ENCODE peak calls at places on chromosomes 1 and 21, in ten cellular contexts. F is H1; N is CD4-positive, CD25-positive, alpha-beta regulatory T cell; A is psoas muscle; D is HepG2; Y is CD8-positive, alpha-beta memory T cell; X is endothelial cell of umbilical vein; W is heart right ventricle; Q is body of pancreas; V is K562. B is an unnamed sample. For H3K36me3, the result is how much of the 10 kb centered on the place peaks cover.

GRCh38 chr1:68293609-68294353 is 61.5 kb upstream of the WLS start:
- DNase-seq in F (peak), N (no peak), A (no peak), D (no peak), Y (no peak), X (peak), W (peak), Q (no peak), V (no peak), B (no peak)

GRCh38 chr1:12206238-12206637 is 23.6 kb upstream of the VPS13D start:
- DNase-seq in F (no peak), N (no peak), A (no peak), D (no peak), Y (no peak), X (no peak), W (no peak), Q (no peak), V (no peak), B (no peak)

GRCh38 chr1:226920446-226920894 is 19.6 kb upstream of the COQ8A start:
- DNase-seq in F (no peak), N (no peak), A (peak), D (peak), Y (no peak), X (no peak), W (peak), Q (peak), V (no peak), B (no peak)

GRCh38 chr1:25037174-25038074 is 107.3 kb upstream of the RUNX3 start:
- DNase-seq in F (no peak), N (peak), A (peak), D (peak), Y (peak), X (peak), W (no peak), Q (no peak), V (peak), B (peak)

GRCh38 chr1:87151500-87152421 is 176.9 kb upstream of the LMO4 start:
- DNase-seq in F (peak), N (no peak), A (peak), D (no peak), Y (no peak), X (peak), W (peak), Q (peak), V (peak), B (peak)

GRCh38 chr21:41045534-41046268 is 122.3 kb upstream of the BACE2 start:
- DNase-seq in F (peak), N (no peak), A (no peak), D (peak), Y (no peak), X (no peak), W (no peak), Q (peak), V (peak), B (peak)

GRCh38 chr1:77220687-77221463 is 1.6 kb upstream of the PIGK start:
- DNase-seq in F (no peak), N (no peak), A (no peak), D (no peak), Y (no peak), X (peak), W (no peak), Q (no peak), V (peak), B (no peak)

GRCh38 chr1:43222876-43223275 is 46.9 kb upstream of the TMEM125 start:
- DNase-seq in F (no peak), N (no peak), A (no peak), D (no peak), Y (no peak), X (no peak), W (no peak), Q (no peak), V (no peak), B (no peak)

GRCh38 chr1:18937539-18937938 is 18.9 kb downstream of the IFFO2 start:
- DNase-seq in F (no peak), N (no peak), A (no peak), D (no peak), Y (no peak), X (no peak), W (no peak), Q (no peak), V (no peak), B (no peak)

GRCh38 chr1:73593379-73593778 is 604.6 kb downstream of the LRRIQ3 start:
- DNase-seq in F (peak), N (no peak), A (no peak), D (no peak), Y (no peak), X (peak), W (no peak), Q (peak), V (no peak), B (no peak)

GRCh38 chr1:216723274-216723780 is at the start of gene ESRRG:
- DNase-seq in F (peak), N (no peak), A (peak), D (peak), Y (no peak), X (no peak), W (peak), Q (peak), V (no peak), B (no peak)

GRCh38 chr1:11882814-11883538 is 24.2 kb upstream of the NPPB start:
- DNase-seq in F (no peak), N (no peak), A (peak), D (peak), Y (no peak), X (no peak), W (peak), Q (peak), V (peak), B (no peak)

GRCh38 chr1:40411843-40412242 is 38.3 kb downstream of the SMAP2 start:
- DNase-seq in F (no peak), N (no peak), A (no peak), D (no peak), Y (no peak), X (no peak), W (no peak), Q (no peak), V (no peak), B (no peak)

GRCh38 chr1:91575909-91576519 is 75.4 kb downstream of the CDC7 start:
- DNase-seq in F (no peak), N (no peak), A (no peak), D (no peak), Y (no peak), X (peak), W (no peak), Q (no peak), V (no peak), B (no peak)

GRCh38 chr1:204017032-204017431 is 55.9 kb upstream of the SOX13 start:
- DNase-seq in F (no peak), N (no peak), A (no peak), D (no peak), Y (no peak), X (no peak), W (no peak), Q (no peak), V (no peak), B (no peak)

GRCh38 chr1:159924025-159924790 is 1.1 kb downstream of the TAGLN2 start:
- DNase-seq in F (peak), N (peak), A (peak), D (peak), Y (peak), X (peak), W (peak), Q (peak), V (peak), B (peak)

GRCh38 chr1:59244891-59245290 is 52.0 kb upstream of the FGGY start:
- DNase-seq in F (no peak), N (no peak), A (no peak), D (no peak), Y (no peak), X (no peak), W (no peak), Q (no peak), V (no peak), B (no peak)

GRCh38 chr1:166165661-166166399 is 971 bp downstream of the FAM78B start:
- DNase-seq in F (no peak), N (no peak), A (peak), D (no peak), Y (no peak), X (peak), W (no peak), Q (peak), V (no peak), B (no peak)

GRCh38 chr1:182875889-182876288 is 36.7 kb downstream of the DHX9 start:
- DNase-seq in F (no peak), N (no peak), A (no peak), D (no peak), Y (no peak), X (no peak), W (no peak), Q (no peak), V (no peak), B (no peak)

GRCh38 chr1:182877331-182877730 is 38.2 kb downstream of the DHX9 start:
- DNase-seq in F (no peak), N (no peak), A (no peak), D (no peak), Y (no peak), X (no peak), W (no peak), Q (no peak), V (no peak), B (no peak)

GRCh38 chr1:182872881-182873280 is 33.7 kb downstream of the DHX9 start:
- DNase-seq in F (no peak), N (no peak), A (no peak), D (no peak), Y (no peak), X (no peak), W (no peak), Q (no peak), V (no peak), B (no peak)

DNA sequence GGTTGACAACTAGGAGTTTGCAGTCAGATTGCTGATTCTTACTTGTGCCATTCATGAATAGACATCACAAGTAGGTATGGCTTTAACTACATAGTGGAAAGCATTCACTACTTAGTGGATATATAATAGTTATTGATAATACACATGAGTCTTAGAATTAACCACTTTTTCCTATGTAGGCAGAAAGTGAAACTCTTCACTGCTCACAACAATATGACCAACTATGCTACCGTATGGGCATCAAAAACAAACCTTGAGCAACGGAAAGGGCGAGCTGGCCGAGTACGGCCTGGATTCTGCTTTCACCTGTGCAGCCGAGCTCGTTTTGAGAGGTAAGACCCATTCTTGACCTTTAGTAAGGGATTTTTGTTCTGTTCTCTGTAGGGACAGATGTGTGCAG is 38.7 kb downstream of the DHX9 start:
- DNase-seq in F (no peak), N (no peak), A (no peak), D (no peak), Y (no peak), X (no peak), W (no peak), Q (no peak), V (no peak), B (no peak)
- H3K36me3 ChIP-seq in F (half or more), N (half or more), A (half or more), D (half or more), Y (half or more), X (under half), W (half or more), Q (half or more), V (half or more), B (half or more)

GRCh38 chr1:228099331-228099732 is 3.8 kb downstream of the C1orf35 start:
- DNase-seq in F (no peak), N (no peak), A (peak), D (no peak), Y (no peak), X (no peak), W (no peak), Q (no peak), V (no peak), B (peak)
- H3K36me3 ChIP-seq in F (under half), N (under half), A (under half), D (under half), Y (under half), X (under half), W (half or more), Q (under half), V (half or more), B (under half)

GRCh38 chr1:7987528-7987927 is 26.0 kb downstream of the PARK7 start:
- DNase-seq in F (no peak), N (no peak), A (no peak), D (no peak), Y (no peak), X (no peak), W (no peak), Q (no peak), V (no peak), B (no peak)
- H3K36me3 ChIP-seq in F (under half), N (under half), A (half or more), D (under half), Y (under half), X (under half), W (half or more), Q (under half), V (under half), B (under half)

GRCh38 chr21:29332461-29333354 is 34.0 kb downstream of the BACH1 start:
- DNase-seq in F (no peak), N (no peak), A (no peak), D (no peak), Y (no peak), X (peak), W (no peak), Q (no peak), V (no peak), B (no peak)

GRCh38 chr21:29326914-29327554 is 28.3 kb downstream of the BACH1 start:
- DNase-seq in F (no peak), N (no peak), A (peak), D (no peak), Y (no peak), X (no peak), W (no peak), Q (no peak), V (no peak), B (no peak)

GRCh38 chr21:29333355-29333746 is 34.6 kb downstream of the BACH1 start:
- DNase-seq in F (no peak), N (no peak), A (no peak), D (no peak), Y (no peak), X (no peak), W (no peak), Q (no peak), V (no peak), B (no peak)

GRCh38 chr21:29334717-29335428 is 36.2 kb downstream of the BACH1 start:
- DNase-seq in F (no peak), N (no peak), A (no peak), D (no peak), Y (no peak), X (no peak), W (no peak), Q (no peak), V (no peak), B (no peak)

DNA sequence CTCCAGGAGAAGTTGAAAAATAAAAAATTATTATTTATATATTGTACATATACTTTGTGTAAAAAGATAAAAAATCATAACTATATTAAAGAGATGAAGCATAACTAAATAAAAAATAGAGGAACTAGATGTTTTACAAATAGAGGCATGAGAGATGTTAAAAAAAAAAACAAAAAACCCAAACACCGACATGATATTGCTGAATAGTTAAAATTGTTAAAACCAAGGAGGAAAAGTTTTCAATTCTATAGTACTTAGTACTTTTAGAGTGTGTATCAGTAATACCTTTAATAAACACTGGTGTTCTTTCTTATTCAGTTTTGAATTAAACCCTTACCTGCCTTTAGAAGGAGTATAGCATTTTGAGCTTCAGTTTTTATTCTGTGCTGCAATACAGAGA is 32.1 kb downstream of the BACH1 start:
- DNase-seq in F (no peak), N (no peak), A (no peak), D (no peak), Y (no peak), X (no peak), W (no peak), Q (no peak), V (no peak), B (no peak)
- H3K36me3 ChIP-seq in F (under half), N (under half), A (half or more), D (half or more), Y (under half), X (under half), W (half or more), Q (under half), V (half or more), B (under half)

DNA sequence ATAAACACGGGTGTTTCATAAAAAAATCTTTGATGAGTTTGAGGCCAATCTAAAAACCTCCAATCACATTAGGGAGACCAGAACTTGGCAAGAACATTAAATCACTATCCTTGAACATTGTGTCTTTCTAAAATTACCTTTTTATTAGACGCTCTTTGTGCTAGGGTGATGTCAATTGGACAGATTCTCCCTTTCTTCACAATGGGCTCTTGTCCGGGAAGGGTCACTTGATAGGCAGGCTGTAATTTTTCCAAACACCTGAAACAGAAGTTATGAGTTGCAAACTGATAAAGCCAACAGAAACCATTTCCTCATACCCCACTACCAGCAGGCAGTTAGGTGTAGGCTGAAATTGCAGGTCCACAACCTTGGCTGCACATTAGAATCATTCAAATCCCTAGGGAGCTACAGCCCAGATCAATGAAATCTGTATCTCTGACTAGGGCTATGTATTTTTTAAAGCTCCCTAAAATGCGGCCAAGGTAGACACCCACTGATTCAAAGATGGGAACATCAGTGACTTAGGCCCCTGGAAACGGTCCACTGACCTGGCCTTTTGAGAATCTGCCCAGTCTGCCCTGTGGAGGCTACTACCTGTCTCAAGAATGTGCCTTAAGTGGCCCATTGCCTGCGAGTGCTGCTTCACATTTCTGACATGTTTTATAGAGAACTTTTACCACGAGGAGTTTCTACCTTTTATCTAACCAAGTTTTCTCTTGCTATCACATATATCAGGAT is 16.5 kb downstream of the EIF2D start:
- DNase-seq in F (no peak), N (no peak), A (no peak), D (no peak), Y (no peak), X (no peak), W (no peak), Q (no peak), V (no peak), B (no peak)
- H3K36me3 ChIP-seq in F (under half), N (half or more), A (half or more), D (half or more), Y (under half), X (under half), W (half or more), Q (under half), V (half or more), B (under half)

DNA sequence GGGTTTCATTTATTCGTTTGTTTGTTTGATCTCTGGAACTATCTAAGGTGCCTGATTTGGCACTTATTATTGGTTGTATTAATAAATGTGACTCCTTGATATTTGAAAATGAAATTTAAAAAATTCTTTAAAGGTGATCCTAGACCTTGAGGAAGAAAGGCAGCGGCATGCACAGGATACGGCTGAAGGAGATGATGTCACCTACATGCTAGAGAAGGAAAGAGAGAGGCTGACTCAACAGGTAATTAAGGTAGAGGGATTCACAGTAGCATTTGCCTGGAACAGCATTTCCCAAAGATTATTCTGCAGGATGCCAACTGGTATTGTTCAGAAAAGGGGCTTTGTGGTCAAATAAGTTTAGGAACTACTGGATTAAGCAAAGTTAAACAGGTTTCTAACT is 54.4 kb upstream of the WNT2B start:
- DNase-seq in F (no peak), N (no peak), A (no peak), D (no peak), Y (no peak), X (no peak), W (no peak), Q (no peak), V (no peak), B (no peak)
- H3K36me3 ChIP-seq in F (under half), N (under half), A (under half), D (under half), Y (under half), X (under half), W (half or more), Q (under half), V (under half), B (under half)

GRCh38 chr1:151985768-151986167 is 7.9 kb downstream of the S100A10 start:
- DNase-seq in F (no peak), N (no peak), A (no peak), D (no peak), Y (no peak), X (no peak), W (no peak), Q (no peak), V (no peak), B (no peak)
- H3K36me3 ChIP-seq in F (under half), N (half or more), A (under half), D (half or more), Y (under half), X (under half), W (half or more), Q (under half), V (under half), B (under half)

DNA sequence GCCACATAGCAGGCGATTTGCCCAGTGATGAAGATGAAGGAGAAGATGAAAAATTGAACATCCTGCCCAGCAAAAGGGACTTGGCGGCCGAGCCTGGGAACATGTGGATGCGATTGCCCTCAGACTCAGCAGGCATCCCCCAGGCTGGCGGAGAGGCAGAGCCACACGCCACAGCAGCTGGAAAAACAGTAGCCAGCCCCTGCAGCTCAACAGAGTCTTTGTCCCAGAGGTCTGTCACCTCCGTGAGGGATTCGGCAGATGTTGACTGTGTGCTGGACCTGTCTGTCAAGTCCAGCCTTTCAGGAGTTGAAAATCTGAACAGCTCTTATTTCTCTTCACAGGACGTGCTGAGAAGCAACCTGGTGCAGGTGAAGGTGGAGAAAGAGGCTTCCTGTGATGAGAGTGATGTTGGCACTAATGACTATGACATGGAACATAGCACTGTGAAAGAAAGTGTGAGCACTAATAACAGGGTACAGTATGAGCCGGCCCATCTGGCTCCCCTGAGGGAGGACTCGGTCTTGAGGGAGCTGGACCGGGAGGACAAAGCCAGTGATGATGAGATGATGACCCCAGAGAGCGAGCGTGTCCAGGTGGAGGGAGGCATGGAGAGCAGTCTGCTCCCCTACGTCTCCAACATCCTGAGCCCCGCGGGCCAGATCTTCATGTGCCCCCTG is 3.3 kb downstream of the ZBTB18 start:
- DNase-seq in F (no peak), N (no peak), A (no peak), D (no peak), Y (no peak), X (no peak), W (no peak), Q (no peak), V (no peak), B (no peak)
- H3K36me3 ChIP-seq in F (under half), N (under half), A (under half), D (under half), Y (under half), X (under half), W (under half), Q (under half), V (under half), B (under half)

DNA sequence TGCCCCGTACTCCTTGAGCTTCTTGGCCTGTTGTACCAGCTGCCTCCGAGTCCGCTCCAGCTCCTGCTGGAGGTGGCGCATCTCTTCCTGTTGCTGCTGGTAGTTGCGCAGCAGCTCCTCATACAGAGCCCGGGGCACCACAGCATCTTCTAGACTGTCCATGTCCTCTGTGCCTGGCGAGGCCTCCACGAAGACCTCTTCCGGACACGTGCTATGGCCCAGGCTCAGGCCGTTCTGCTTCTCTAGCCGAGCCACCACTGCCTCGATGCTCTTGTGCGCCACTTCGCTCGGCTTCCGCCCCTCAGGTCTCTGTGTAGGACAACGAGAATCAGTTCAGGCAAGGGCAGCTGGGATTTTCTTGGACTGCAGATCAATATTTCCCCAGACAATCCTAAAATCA is 17.7 kb downstream of the BEND5 start:
- DNase-seq in F (no peak), N (no peak), A (no peak), D (no peak), Y (no peak), X (no peak), W (no peak), Q (no peak), V (no peak), B (no peak)
- H3K36me3 ChIP-seq in F (under half), N (under half), A (under half), D (under half), Y (under half), X (under half), W (half or more), Q (under half), V (under half), B (under half)

GRCh38 chr1:10703702-10704101 is 92.7 kb downstream of the CASZ1 start:
- DNase-seq in F (no peak), N (no peak), A (no peak), D (no peak), Y (no peak), X (no peak), W (no peak), Q (no peak), V (peak), B (no peak)
- H3K36me3 ChIP-seq in F (under half), N (under half), A (under half), D (under half), Y (under half), X (under half), W (under half), Q (under half), V (under half), B (under half)